ENCODE peak calls at places on chromosomes 16 and 17, in five cellular contexts. X, W, V, D and Z are unnamed samples.

GRCh38 chr17:57211543-57211942 is 44.8 kb upstream of the MSI2 start:
- DNase-seq in X (no peak), W (no peak), V (no peak), D (no peak), Z (no peak)

GRCh38 chr16:23365602-23366240 is 63.6 kb downstream of the SCNN1B start:
- DNase-seq in X (no peak), W (peak; percentile 38), V (no peak), D (no peak), Z (no peak)

GRCh38 chr17:82287849-82288601 is 14.5 kb upstream of the CSNK1D start:
- DNase-seq in X (peak; percentile 77), W (peak; percentile 79), V (no peak), D (peak; percentile 100), Z (peak; percentile 75)

GRCh38 chr16:12158428-12158827 is 181.9 kb downstream of the SNX29 start:
- DNase-seq in X (no peak), W (no peak), V (no peak), D (no peak), Z (peak; percentile 93)

GRCh38 chr17:41308918-41309359 is at the start of gene KRTAP16-1:
- DNase-seq in X (no peak), W (no peak), V (no peak), D (no peak), Z (no peak)

GRCh38 chr17:17719966-17720543 is 38.8 kb downstream of the RAI1 start:
- DNase-seq in X (no peak), W (no peak), V (no peak), D (no peak), Z (no peak)

GRCh38 chr16:84686702-84687298 is 13.0 kb upstream of the USP10 start:
- DNase-seq in X (peak; percentile 27), W (no peak), V (no peak), D (no peak), Z (no peak)

GRCh38 chr16:12059216-12059769 is 82.8 kb downstream of the SNX29 start:
- DNase-seq in X (no peak), W (no peak), V (no peak), D (no peak), Z (no peak)

GRCh38 chr17:4551141-4551540 is 4.0 kb downstream of the MYBBP1A start:
- DNase-seq in X (no peak), W (no peak), V (no peak), D (no peak), Z (no peak)

GRCh38 chr17:21463779-21464407 is 87.7 kb downstream of the KCNJ12 start:
- DNase-seq in X (no peak), W (no peak), V (peak; percentile 65), D (no peak), Z (no peak)

GRCh38 chr16:54507091-54507490 is 220.5 kb upstream of the IRX3 start:
- DNase-seq in X (no peak), W (no peak), V (no peak), D (no peak), Z (peak; percentile 65)

GRCh38 chr17:4074831-4075495 is 67.9 kb downstream of the ZZEF1 start:
- DNase-seq in X (no peak), W (peak; percentile 23), V (peak; percentile 8), D (peak; percentile 39), Z (peak; percentile 55)

GRCh38 chr17:18224428-18225120 is 861 bp upstream of the LLGL1 start:
- DNase-seq in X (no peak), W (no peak), V (peak; percentile 48), D (no peak), Z (peak; percentile 35)

GRCh38 chr16:28591355-28591754 is 5.5 kb downstream of the SULT1A2 start:
- DNase-seq in X (no peak), W (no peak), V (no peak), D (no peak), Z (no peak)

GRCh38 chr17:35878361-35878760 is 1.8 kb downstream of the CCL5 start:
- DNase-seq in X (no peak), W (no peak), V (no peak), D (no peak), Z (no peak)

GRCh38 chr16:649646-650045 is 481 bp downstream of the WDR90 start:
- DNase-seq in X (no peak), W (no peak), V (no peak), D (no peak), Z (no peak)

GRCh38 chr17:78924481-78925151 is 571 bp downstream of the TIMP2 start:
- DNase-seq in X (no peak), W (no peak), V (peak; percentile 56), D (no peak), Z (peak; percentile 62)

GRCh38 chr16:67199011-67199807 is at the start of gene ELMO3:
- DNase-seq in X (peak; percentile 76), W (peak; percentile 89), V (peak; percentile 52), D (no peak), Z (no peak)

DNA sequence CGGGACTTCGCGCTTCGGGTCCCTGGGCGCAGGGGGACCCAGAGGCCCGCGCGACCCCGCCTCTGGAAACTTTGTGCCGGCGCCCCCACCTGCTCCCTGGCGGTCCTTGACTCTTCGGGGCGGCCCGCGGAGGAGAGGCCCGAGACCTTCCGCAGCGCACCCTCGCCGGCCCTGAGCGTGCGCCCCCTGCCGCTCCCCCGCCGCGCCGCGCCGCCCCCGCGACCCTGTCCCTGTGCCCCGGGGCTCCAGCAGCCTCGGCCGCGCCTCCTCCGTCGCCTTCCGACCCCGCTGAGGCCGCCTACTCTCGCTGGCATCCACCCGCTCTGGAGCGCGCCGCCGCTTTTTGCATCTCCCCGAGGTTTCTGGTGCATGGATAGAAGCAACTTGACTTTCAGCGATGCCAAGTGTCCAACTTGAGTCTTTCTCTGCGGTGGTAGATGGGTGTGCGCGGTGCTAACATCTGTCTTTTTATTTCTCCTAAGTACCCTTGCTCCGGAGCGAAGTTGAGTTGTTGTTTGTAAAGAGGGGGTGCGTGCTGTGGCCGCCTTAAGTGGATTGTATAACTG is 414 bp downstream of the DUSP14 start:
- DNase-seq in X (peak; percentile 75), W (peak; percentile 98), V (peak; percentile 87), D (no peak), Z (peak; percentile 48)
- TF ChIP-seq CTCF in X (no peak), W (peak; percentile 99), V (peak; percentile 30), D (peak; percentile 39), Z (no peak)

GRCh38 chr16:56682703-56683397 is 580 bp downstream of the MT1X start:
- DNase-seq in X (no peak), W (no peak), V (no peak), D (no peak), Z (no peak)

GRCh38 chr16:56684256-56684925 is 2.1 kb downstream of the MT1X start:
- DNase-seq in X (no peak), W (no peak), V (no peak), D (no peak), Z (no peak)

GRCh38 chr16:56684926-56685590 is 2.8 kb downstream of the MT1X start:
- DNase-seq in X (no peak), W (no peak), V (no peak), D (no peak), Z (no peak)

GRCh38 chr16:56681939-56682702 is at the start of gene MT1X:
- DNase-seq in X (peak; percentile 94), W (peak; percentile 82), V (peak; percentile 82), D (peak; percentile 91), Z (peak; percentile 89)

GRCh38 chr16:56683424-56684162 is 1.3 kb downstream of the MT1X start:
- DNase-seq in X (no peak), W (no peak), V (no peak), D (no peak), Z (no peak)
- TF ChIP-seq CTCF in X (no peak), W (no peak), V (no peak), D (no peak), Z (no peak)

GRCh38 chr16:72098936-72099335 is 5.3 kb downstream of the DHX38 start:
- DNase-seq in X (no peak), W (no peak), V (peak; percentile 10), D (no peak), Z (no peak)

GRCh38 chr16:72104905-72105304 is 11.3 kb downstream of the DHX38 start:
- DNase-seq in X (no peak), W (no peak), V (no peak), D (no peak), Z (no peak)

GRCh38 chr16:72094266-72094610 is 591 bp downstream of the DHX38 start:
- DNase-seq in X (no peak), W (no peak), V (no peak), D (no peak), Z (peak; percentile 13)

GRCh38 chr16:72101195-72101594 is 7.5 kb downstream of the DHX38 start:
- DNase-seq in X (no peak), W (no peak), V (no peak), D (no peak), Z (no peak)

DNA sequence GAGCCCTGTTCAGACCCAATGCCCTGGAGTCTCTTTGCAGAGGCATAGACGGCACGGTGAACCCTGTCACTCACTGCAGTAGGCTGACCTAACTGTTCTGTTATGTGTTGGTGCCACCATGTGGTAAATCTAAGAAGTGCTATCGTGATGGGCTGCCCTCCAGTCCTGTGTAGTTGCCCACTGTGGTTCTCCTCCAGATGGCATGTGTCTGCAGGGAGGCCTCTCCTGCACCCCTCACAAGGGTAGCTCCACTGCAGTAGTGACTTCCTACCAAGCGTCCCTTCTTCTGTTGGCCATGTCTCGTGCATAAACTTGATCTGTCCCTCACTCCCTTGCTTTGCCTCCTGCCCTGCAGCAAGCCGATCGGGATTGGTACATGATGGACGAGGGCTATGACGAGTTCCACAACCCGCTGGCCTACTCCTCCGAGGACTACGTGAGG is 5.8 kb downstream of the DHX38 start:
- DNase-seq in X (no peak), W (peak; percentile 71), V (peak; percentile 55), D (no peak), Z (peak; percentile 64)
- TF ChIP-seq CTCF in X (peak; percentile 19), W (peak; percentile 59), V (peak; percentile 56), D (peak; percentile 76), Z (peak; percentile 56)

GRCh38 chr17:47821031-47821423 is 567 bp downstream of the OSBPL7 start:
- DNase-seq in X (no peak), W (peak; percentile 40), V (no peak), D (no peak), Z (no peak)

GRCh38 chr17:47823519-47823918 is 1.9 kb upstream of the OSBPL7 start:
- DNase-seq in X (no peak), W (no peak), V (no peak), D (no peak), Z (no peak)

GRCh38 chr17:47822785-47823184 is 1.2 kb upstream of the OSBPL7 start:
- DNase-seq in X (no peak), W (no peak), V (no peak), D (no peak), Z (no peak)

GRCh38 chr17:47820023-47820789 is 1.4 kb downstream of the OSBPL7 start:
- DNase-seq in X (no peak), W (peak; percentile 70), V (no peak), D (no peak), Z (no peak)

DNA sequence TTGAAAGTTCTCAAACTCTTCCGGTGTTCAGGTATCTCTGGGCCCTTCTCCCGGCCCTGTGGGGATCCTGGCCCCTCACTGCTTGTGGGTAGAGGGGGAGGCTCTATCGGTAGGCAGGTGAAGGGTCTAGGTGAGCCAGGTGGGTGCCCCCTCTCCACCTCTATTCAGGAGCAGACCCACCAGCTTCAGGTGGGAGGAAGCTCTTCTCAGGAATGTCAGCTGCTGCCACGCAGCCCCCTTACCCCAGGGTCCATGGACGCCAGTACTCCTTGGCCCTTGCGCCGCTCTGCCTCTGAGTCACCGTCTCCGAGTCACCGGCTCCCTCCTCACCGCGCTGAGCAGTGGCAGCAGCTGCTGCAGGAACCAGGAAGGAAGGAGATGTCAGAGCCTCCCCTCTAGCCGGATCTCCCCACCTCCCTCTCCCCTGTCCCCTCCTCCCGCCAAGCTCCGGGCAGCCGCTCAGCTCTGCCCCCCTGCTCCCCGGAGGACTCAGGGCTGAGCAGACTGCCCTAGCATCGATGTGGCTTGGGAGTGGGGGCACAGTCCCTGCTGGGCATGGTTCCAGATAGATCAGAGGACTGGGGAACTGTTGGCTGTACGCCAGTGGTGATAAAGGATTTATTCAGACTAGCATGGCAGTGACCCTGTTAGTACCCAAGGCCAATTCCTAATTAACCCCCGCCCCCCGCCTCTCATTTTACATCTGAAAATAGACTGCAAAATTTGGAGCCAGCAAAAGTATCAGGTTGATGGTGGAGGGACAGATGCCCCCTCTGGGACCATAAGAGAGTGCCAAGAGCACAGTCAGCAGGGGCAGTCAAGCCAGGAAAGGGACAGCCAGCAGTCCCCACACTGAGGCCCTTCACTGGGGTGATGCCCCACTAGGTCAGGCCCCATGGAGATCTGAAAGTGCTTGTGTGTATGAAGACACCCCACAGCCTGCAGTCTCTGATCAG is at the start of gene OSBPL7:
- DNase-seq in X (peak; percentile 74), W (peak; percentile 92), V (peak; percentile 61), D (no peak), Z (peak; percentile 73)
- TF ChIP-seq CTCF in X (no peak), W (no peak), V (no peak), D (peak; percentile 13), Z (no peak)